ENCODE peak calls at places on chromosomes 13 and 19, in six cellular contexts. Y is IMR-90, H is tibial nerve, A is GM23338, G is right atrium auricular region, L is cardiac fibroblast. Q is an unnamed sample.

GRCh38 chr13:33728271-33729037 is 89.5 kb upstream of the RFC3 start:
- DNase-seq in Y (no peak), H (peak), A (no peak), G (peak), L (peak), Q (no peak)

GRCh38 chr13:107210216-107211010 is 642.5 kb upstream of the ARGLU1 start:
- DNase-seq in Y (peak), H (no peak), A (no peak), G (no peak), L (peak), Q (no peak)

GRCh38 chr19:55220525-55220924 is 8.0 kb downstream of the TMEM86B start:
- DNase-seq in Y (no peak), H (no peak), A (peak), G (no peak), L (no peak), Q (no peak)

GRCh38 chr13:39565036-39565949 is 37.7 kb downstream of the LHFPL6 start:
- DNase-seq in Y (peak), H (no peak), A (peak), G (no peak), L (peak), Q (no peak)

GRCh38 chr13:24131749-24132148 is 28.8 kb upstream of the SPATA13 start:
- DNase-seq in Y (no peak), H (no peak), A (no peak), G (no peak), L (peak), Q (no peak)

GRCh38 chr13:78054152-78054551 is 135.5 kb upstream of the EDNRB start:
- DNase-seq in Y (no peak), H (no peak), A (no peak), G (no peak), L (no peak), Q (no peak)

GRCh38 chr19:13781547-13781946 is 7.3 kb downstream of the C19orf53 start:
- DNase-seq in Y (peak), H (peak), A (peak), G (peak), L (peak), Q (no peak)

GRCh38 chr13:21833921-21834320 is 163.0 kb downstream of the FGF9 start:
- DNase-seq in Y (no peak), H (no peak), A (no peak), G (no peak), L (no peak), Q (no peak)

GRCh38 chr19:11265785-11266236 is 3.5 kb upstream of the DOCK6 start:
- DNase-seq in Y (no peak), H (no peak), A (no peak), G (no peak), L (peak), Q (no peak)

GRCh38 chr13:76856141-76856571 is 30.0 kb downstream of the KCTD12 start:
- DNase-seq in Y (peak), H (no peak), A (no peak), G (no peak), L (peak), Q (no peak)

DNA sequence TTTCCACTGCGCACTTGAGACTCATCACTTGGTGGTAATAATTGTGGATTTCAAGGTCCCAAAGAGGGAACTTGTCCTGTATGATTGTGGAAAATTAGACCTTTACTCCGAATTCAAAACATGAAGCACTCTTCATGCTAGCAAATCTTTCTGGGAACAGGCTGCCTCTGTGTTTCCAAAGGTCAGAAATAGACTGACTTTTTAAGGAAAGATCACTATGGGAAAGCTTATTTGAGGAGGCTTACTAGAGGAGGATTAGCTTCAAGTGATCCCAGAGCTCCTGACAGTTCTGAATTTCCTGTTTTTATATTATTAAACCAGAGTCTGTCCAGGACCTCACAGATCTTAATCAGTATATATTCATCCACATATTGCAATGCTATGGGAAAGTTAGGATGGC is 5.5 kb downstream of the WDFY2 start:
- DNase-seq in Y (no peak), H (no peak), A (no peak), G (no peak), L (no peak), Q (no peak)
- TF ChIP-seq CTCF in Y (no peak), H (no peak), A (no peak), G (no peak), L (no peak), Q (no peak)

DNA sequence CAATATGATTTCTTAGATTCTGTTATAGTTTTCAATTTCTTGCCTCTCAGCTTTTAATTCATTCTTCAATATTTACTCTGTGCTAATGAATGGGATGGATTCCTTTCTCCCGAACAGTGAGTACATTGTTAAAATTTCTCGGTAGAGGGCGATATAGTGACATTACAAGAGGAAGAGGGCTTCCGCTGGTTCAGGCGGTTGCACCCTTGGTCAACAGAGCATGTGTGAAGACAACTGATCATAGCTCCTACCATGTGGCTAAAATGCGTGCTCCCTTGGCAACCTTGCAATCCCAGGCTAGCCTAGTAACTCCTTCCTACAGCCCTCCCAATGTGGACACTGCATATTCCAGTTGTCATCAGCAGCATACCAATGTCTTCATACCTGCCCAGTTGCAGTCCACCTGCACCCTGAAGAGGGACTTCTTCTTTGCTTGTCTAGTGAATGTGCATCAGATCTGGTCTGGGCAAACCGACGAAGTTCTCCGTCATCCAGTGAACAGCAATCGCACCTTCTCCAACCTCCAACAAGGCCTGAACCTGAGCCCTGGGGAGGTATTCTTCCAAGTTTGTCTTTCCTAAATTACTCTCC is 653.0 kb upstream of the GPC6 start:
- DNase-seq in Y (peak), H (no peak), A (peak), G (no peak), L (peak), Q (no peak)
- TF ChIP-seq CTCF in Y (peak), H (peak), A (peak), G (peak), L (no peak), Q (no peak)

GRCh38 chr13:26326562-26326961 is 72.6 kb downstream of the CDK8 start:
- DNase-seq in Y (no peak), H (no peak), A (no peak), G (no peak), L (no peak), Q (no peak)

GRCh38 chr13:26328326-26328725 is 74.4 kb downstream of the CDK8 start:
- DNase-seq in Y (no peak), H (no peak), A (no peak), G (no peak), L (no peak), Q (no peak)

GRCh38 chr13:26324867-26325266 is 70.9 kb downstream of the CDK8 start:
- DNase-seq in Y (peak), H (no peak), A (no peak), G (no peak), L (no peak), Q (no peak)

GRCh38 chr13:26325876-26326275 is 71.9 kb downstream of the CDK8 start:
- DNase-seq in Y (peak), H (no peak), A (no peak), G (no peak), L (peak), Q (no peak)

DNA sequence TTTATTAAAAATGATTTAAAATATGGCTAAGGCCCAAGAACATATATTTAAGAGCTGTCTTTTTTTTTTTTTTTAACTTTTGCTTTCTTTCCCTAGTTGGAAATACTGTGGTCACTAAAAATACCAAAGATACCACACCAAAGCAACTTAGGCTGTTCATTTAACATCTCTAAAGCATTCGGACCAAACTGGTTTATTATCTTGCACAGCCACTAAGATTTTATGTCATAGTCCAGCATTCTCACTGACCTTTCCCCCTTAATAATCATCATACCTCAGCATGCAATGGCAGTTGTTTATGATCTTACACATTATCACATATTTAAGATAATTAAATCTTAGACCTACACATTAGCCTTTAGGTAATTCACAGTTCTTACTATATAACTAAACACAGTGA is 74.0 kb downstream of the CDK8 start:
- DNase-seq in Y (no peak), H (no peak), A (no peak), G (no peak), L (no peak), Q (no peak)
- TF ChIP-seq CTCF in Y (no peak), H (no peak), A (no peak), G (no peak), L (no peak), Q (no peak)

DNA sequence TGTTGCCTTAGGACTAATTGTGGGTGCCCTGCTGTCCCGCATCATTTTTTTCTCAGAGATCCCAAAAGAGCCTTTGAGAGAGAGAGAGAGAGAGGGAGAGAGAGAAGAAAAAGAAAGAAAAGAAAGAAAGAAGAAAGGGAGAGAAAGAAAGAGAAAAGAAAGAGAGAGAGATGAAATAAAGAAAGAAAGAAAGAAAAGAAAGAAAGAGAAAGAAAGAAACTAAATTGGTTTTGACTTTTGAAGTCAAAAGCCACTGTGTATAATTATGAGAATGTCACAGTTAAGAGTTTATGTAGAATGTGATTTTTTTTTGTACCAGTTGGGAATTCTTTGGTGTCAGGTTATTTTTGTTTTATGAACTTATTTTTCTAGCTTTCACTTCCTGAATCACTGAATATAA is 43.4 kb upstream of the AKAP11 start:
- DNase-seq in Y (no peak), H (no peak), A (no peak), G (no peak), L (no peak), Q (no peak)
- TF ChIP-seq CTCF in Y (no peak), H (no peak), A (no peak), G (no peak), L (no peak), Q (no peak)

GRCh38 chr19:9140159-9140874 is at the start of gene ZNF317:
- DNase-seq in Y (peak), H (peak), A (peak), G (peak), L (peak), Q (no peak)
- TF ChIP-seq CTCF in Y (no peak), H (no peak), A (no peak), G (no peak), L (no peak), Q (no peak)

GRCh38 chr13:45466359-45466758 is 1.6 kb downstream of the COG3 start:
- DNase-seq in Y (no peak), H (no peak), A (no peak), G (no peak), L (no peak), Q (no peak)

GRCh38 chr13:45464141-45464686 is 525 bp upstream of the COG3 start:
- DNase-seq in Y (no peak), H (no peak), A (no peak), G (no peak), L (no peak), Q (no peak)

GRCh38 chr13:45468676-45469075 is 3.9 kb downstream of the COG3 start:
- DNase-seq in Y (no peak), H (no peak), A (peak), G (no peak), L (peak), Q (no peak)

GRCh38 chr13:45464687-45465453 is at the start of gene COG3:
- DNase-seq in Y (peak), H (peak), A (peak), G (peak), L (peak), Q (no peak)
- TF ChIP-seq CTCF in Y (peak), H (no peak), A (peak), G (no peak), L (no peak), Q (no peak)

GRCh38 chr13:101945435-101945834 is 456.4 kb downstream of the FGF14 start:
- DNase-seq in Y (no peak), H (no peak), A (peak), G (no peak), L (no peak), Q (no peak)
- TF ChIP-seq CTCF in Y (peak), H (no peak), A (peak), G (no peak), L (no peak), Q (no peak)

GRCh38 chr13:57857945-57858344 is 226.4 kb downstream of the PCDH17 start:
- DNase-seq in Y (no peak), H (no peak), A (no peak), G (no peak), L (peak), Q (no peak)
- TF ChIP-seq CTCF in Y (no peak), H (no peak), A (no peak), G (peak), L (no peak), Q (no peak)

GRCh38 chr19:6354098-6354674 is 7.1 kb upstream of the CLPP start:
- DNase-seq in Y (no peak), H (no peak), A (peak), G (no peak), L (peak), Q (no peak)
- TF ChIP-seq CTCF in Y (peak), H (peak), A (peak), G (peak), L (peak), Q (peak)

Q was measured in vagina.